ENCODE peak calls at places on chromosome 2, in seven cellular contexts. L is NCI-H1694 treated with DMSO at 0.1 percent for 48 hours, K is aorta, A is SW480, M is NCI-H1417, U is M059J, R is spleen. W is an unnamed sample.

GRCh38 chr2:196268022-196268421 is 96.6 kb upstream of the STK17B start:
- DNase-seq in A (no peak), U (peak; percentile 23), L (no peak), R (no peak), K (no peak), M (no peak), W (no peak)

GRCh38 chr2:191165190-191165643 is 14.4 kb upstream of the STAT4 start:
- DNase-seq in U (peak; percentile 61), M (peak; percentile 32), L (peak; percentile 61), A (peak; percentile 60), K (no peak), R (no peak), W (peak; percentile 68)

GRCh38 chr2:72115361-72116080 is 32.1 kb downstream of the CYP26B1 start:
- DNase-seq in L (no peak), M (no peak), R (no peak), A (peak; percentile 26), U (peak; percentile 99), K (peak; percentile 94), W (no peak)

GRCh38 chr2:64987963-64988419 is 1.2 kb upstream of the SLC1A4 start:
- DNase-seq in M (no peak), U (no peak), L (no peak), K (no peak), R (no peak), A (peak; percentile 83), W (no peak)

GRCh38 chr2:236546561-236546961 is 23.1 kb upstream of the ACKR3 start:
- DNase-seq in M (no peak), L (no peak), U (no peak), K (no peak), A (no peak), R (peak; percentile 85), W (no peak)

GRCh38 chr2:108607706-108608301 is 73.5 kb downstream of the LIMS1 start:
- DNase-seq in U (peak; percentile 46), R (no peak), L (peak; percentile 80), A (peak; percentile 53), K (no peak), M (peak; percentile 5), W (peak; percentile 41)

GRCh38 chr2:11030909-11031308 is 119.2 kb downstream of the KCNF1 start:
- DNase-seq in A (no peak), K (no peak), U (no peak), L (no peak), M (no peak), R (no peak), W (no peak)

GRCh38 chr2:118847447-118848172 is at the start of gene EN1:
- DNase-seq in K (no peak), L (peak; percentile 87), A (peak; percentile 67), U (peak; percentile 81), M (no peak), R (no peak), W (peak; percentile 90)

GRCh38 chr2:211281430-211282073 is 725.2 kb downstream of the CPS1 start:
- DNase-seq in A (no peak), L (no peak), M (no peak), K (no peak), R (no peak), U (no peak), W (no peak)

GRCh38 chr2:128638311-128638710 is 319.6 kb upstream of the HS6ST1 start:
- DNase-seq in R (peak; percentile 72), K (peak; percentile 71), L (no peak), U (no peak), A (no peak), M (no peak), W (no peak)

GRCh38 chr2:168545439-168546082 is 89.5 kb downstream of the CERS6 start:
- DNase-seq in L (no peak), A (peak; percentile 94), M (no peak), R (no peak), K (no peak), U (peak; percentile 87), W (no peak)

GRCh38 chr2:215693999-215694356 is 258.1 kb upstream of the FN1 start:
- DNase-seq in L (no peak), U (no peak), M (no peak), R (no peak), K (no peak), A (no peak), W (no peak)